ENCODE peak calls at places on chromosomes 4 and X, in six cellular contexts. R is right atrium auricular region, I is posterior vena cava, M is T-helper 2 cell, E is DMS53, L is naive B cell. H is an unnamed sample.

GRCh38 chr4:71586087-71586763 is 197.7 kb downstream of the GC start:
- DNase-seq in R (no peak), I (no peak), M (no peak), E (peak; percentile 56), L (no peak), H (no peak)

GRCh38 chrX:43176686-43177085 is 398.7 kb upstream of the PPP1R2C start:
- DNase-seq in R (no peak), I (no peak), M (no peak), E (peak; percentile 12), L (no peak), H (no peak)

GRCh38 chr4:8414377-8414776 is 26.1 kb downstream of the ACOX3 start:
- DNase-seq in R (no peak), I (no peak), M (no peak), E (no peak), L (no peak), H (no peak)

GRCh38 chr4:125225806-125226205 is 88.9 kb upstream of the FAT4 start:
- DNase-seq in R (no peak), I (no peak), M (no peak), E (no peak), L (no peak), H (no peak)

GRCh38 chrX:139113682-139114081 is 402.2 kb upstream of the FGF13 start:
- DNase-seq in R (no peak), I (no peak), M (no peak), E (peak; percentile 63), L (no peak), H (no peak)

GRCh38 chr4:76881375-76881774 is 16.6 kb downstream of the SOWAHB start:
- DNase-seq in R (no peak), I (no peak), M (no peak), E (peak; percentile 88), L (no peak), H (no peak)

GRCh38 chrX:111641969-111642368 is 39.0 kb upstream of the ALG13 start:
- DNase-seq in R (no peak), I (no peak), M (no peak), E (no peak), L (no peak), H (no peak)

GRCh38 chr4:8307126-8307525 is 37.6 kb downstream of the HTRA3 start:
- DNase-seq in R (no peak), I (peak; percentile 69), M (peak; percentile 2), E (no peak), L (no peak), H (peak; percentile 68)

GRCh38 chrX:20968996-20969395 is 405.2 kb upstream of the CNKSR2 start:
- DNase-seq in R (no peak), I (no peak), M (no peak), E (peak; percentile 44), L (no peak), H (no peak)

GRCh38 chr4:49217492-49217891 is 231.4 kb downstream of the CWH43 start:
- DNase-seq in R (no peak), I (no peak), M (no peak), E (no peak), L (no peak), H (no peak)

GRCh38 chr4:163332526-163333405 is at the start of gene NPY1R:
- DNase-seq in R (peak; percentile 80), I (peak; percentile 88), M (no peak), E (peak; percentile 87), L (no peak), H (peak; percentile 77)

GRCh38 chr4:175298119-175298518 is 380.0 kb downstream of the ADAM29 start:
- DNase-seq in R (no peak), I (no peak), M (no peak), E (peak; percentile 6), L (no peak), H (no peak)

GRCh38 chr4:4423706-4424498 is 37.0 kb downstream of the NSG1 start:
- DNase-seq in R (peak; percentile 38), I (peak; percentile 41), M (no peak), E (no peak), L (no peak), H (peak; percentile 37)

GRCh38 chrX:16589211-16589610 is 60.7 kb upstream of the S100G start:
- DNase-seq in R (no peak), I (no peak), M (no peak), E (no peak), L (no peak), H (no peak)

GRCh38 chr4:181319629-181320028 is 923.6 kb upstream of the TENM3 start:
- DNase-seq in R (no peak), I (no peak), M (no peak), E (no peak), L (no peak), H (no peak)

GRCh38 chr4:174362340-174362739 is 78.6 kb downstream of the CEP44 start:
- DNase-seq in R (no peak), I (no peak), M (no peak), E (no peak), L (no peak), H (no peak)

GRCh38 chr4:2303121-2303685 is 41.3 kb upstream of the MXD4 start:
- DNase-seq in R (peak; percentile 23), I (peak; percentile 66), M (no peak), E (no peak), L (no peak), H (no peak)

GRCh38 chr4:132396636-132397035 is 752.5 kb upstream of the PCDH10 start:
- DNase-seq in R (no peak), I (no peak), M (no peak), E (no peak), L (no peak), H (no peak)

GRCh38 chrX:2266445-2267349 is 234.1 kb downstream of the DHRSX start:
- DNase-seq in R (no peak), I (no peak), M (no peak), E (no peak), L (no peak), H (no peak)

GRCh38 chr4:145709843-145710242 is 29.9 kb downstream of the C4orf51 start:
- DNase-seq in R (no peak), I (no peak), M (no peak), E (peak; percentile 6), L (no peak), H (no peak)

H was measured in sigmoid colon.